ENCODE peak calls at places on chromosomes 11 and 22, in seven cellular contexts. One of them, this sample, is unnamed.

GRCh38 chr11:38448284-38448683 is 1850.2 kb upstream of the RAG2 start:
- DNase-seq in tibial artery: no peak
- DNase-seq in HepG2: no peak
- DNase-seq in pancreas: no peak
- DNase-seq in CD14-positive monocyte: no peak
- DNase-seq in skeletal muscle cell: peak
- DNase-seq in naive thymus-derived CD8-positive, alpha-beta T cell: no peak
- DNase-seq in this sample: peak

GRCh38 chr11:65476632-65477270 is 22.1 kb upstream of the MALAT1 start:
- DNase-seq in tibial artery: peak
- DNase-seq in HepG2: no peak
- DNase-seq in pancreas: no peak
- DNase-seq in CD14-positive monocyte: no peak
- DNase-seq in skeletal muscle cell: no peak
- DNase-seq in naive thymus-derived CD8-positive, alpha-beta T cell: no peak
- DNase-seq in this sample: peak

GRCh38 chr22:47094861-47095330 is 332.4 kb downstream of the TBC1D22A start:
- DNase-seq in tibial artery: no peak
- DNase-seq in HepG2: no peak
- DNase-seq in pancreas: no peak
- DNase-seq in CD14-positive monocyte: no peak
- DNase-seq in skeletal muscle cell: no peak
- DNase-seq in naive thymus-derived CD8-positive, alpha-beta T cell: no peak
- DNase-seq in this sample: no peak

GRCh38 chr11:13009921-13010736 is 1.0 kb downstream of the RASSF10 start:
- DNase-seq in tibial artery: no peak
- DNase-seq in HepG2: no peak
- DNase-seq in pancreas: peak
- DNase-seq in CD14-positive monocyte: no peak
- DNase-seq in skeletal muscle cell: no peak
- DNase-seq in naive thymus-derived CD8-positive, alpha-beta T cell: no peak
- DNase-seq in this sample: peak

GRCh38 chr22:27088026-27088425 is 430.6 kb downstream of the MIAT start:
- DNase-seq in tibial artery: no peak
- DNase-seq in HepG2: no peak
- DNase-seq in pancreas: no peak
- DNase-seq in CD14-positive monocyte: no peak
- DNase-seq in skeletal muscle cell: no peak
- DNase-seq in naive thymus-derived CD8-positive, alpha-beta T cell: no peak
- DNase-seq in this sample: no peak

GRCh38 chr11:81237139-81237538 is 1496.5 kb downstream of the FAM181B start:
- DNase-seq in tibial artery: no peak
- DNase-seq in HepG2: peak
- DNase-seq in pancreas: no peak
- DNase-seq in CD14-positive monocyte: no peak
- DNase-seq in skeletal muscle cell: no peak
- DNase-seq in naive thymus-derived CD8-positive, alpha-beta T cell: no peak
- DNase-seq in this sample: no peak

GRCh38 chr22:38317995-38318715 is 922 bp upstream of the CSNK1E start:
- DNase-seq in tibial artery: peak
- DNase-seq in HepG2: peak
- DNase-seq in pancreas: no peak
- DNase-seq in CD14-positive monocyte: peak
- DNase-seq in skeletal muscle cell: peak
- DNase-seq in naive thymus-derived CD8-positive, alpha-beta T cell: no peak
- DNase-seq in this sample: peak

GRCh38 chr22:36220457-36220921 is 18.8 kb downstream of the APOL2 start:
- DNase-seq in tibial artery: peak
- DNase-seq in HepG2: no peak
- DNase-seq in pancreas: no peak
- DNase-seq in CD14-positive monocyte: no peak
- DNase-seq in skeletal muscle cell: no peak
- DNase-seq in naive thymus-derived CD8-positive, alpha-beta T cell: no peak
- DNase-seq in this sample: no peak

GRCh38 chr11:35798423-35798822 is 135.8 kb downstream of the TRIM44 start:
- DNase-seq in tibial artery: no peak
- DNase-seq in HepG2: no peak
- DNase-seq in pancreas: no peak
- DNase-seq in CD14-positive monocyte: no peak
- DNase-seq in skeletal muscle cell: no peak
- DNase-seq in naive thymus-derived CD8-positive, alpha-beta T cell: no peak
- DNase-seq in this sample: no peak

GRCh38 chr11:27830206-27830605 is 130.0 kb upstream of the BDNF start:
- DNase-seq in tibial artery: no peak
- DNase-seq in HepG2: no peak
- DNase-seq in pancreas: no peak
- DNase-seq in CD14-positive monocyte: no peak
- DNase-seq in skeletal muscle cell: no peak
- DNase-seq in naive thymus-derived CD8-positive, alpha-beta T cell: no peak
- DNase-seq in this sample: no peak

GRCh38 chr22:19663821-19664325 is 50.4 kb upstream of the SEPTIN5 start:
- DNase-seq in tibial artery: no peak
- DNase-seq in HepG2: no peak
- DNase-seq in pancreas: no peak
- DNase-seq in CD14-positive monocyte: no peak
- DNase-seq in skeletal muscle cell: peak
- DNase-seq in naive thymus-derived CD8-positive, alpha-beta T cell: no peak
- DNase-seq in this sample: peak

GRCh38 chr11:2768471-2769408 is 68.9 kb upstream of the KCNQ1OT1 start:
- DNase-seq in tibial artery: no peak
- DNase-seq in HepG2: no peak
- DNase-seq in pancreas: no peak
- DNase-seq in CD14-positive monocyte: no peak
- DNase-seq in skeletal muscle cell: peak
- DNase-seq in naive thymus-derived CD8-positive, alpha-beta T cell: peak
- DNase-seq in this sample: no peak

GRCh38 chr11:1461806-1462455 is 24.6 kb downstream of the MOB2 start:
- DNase-seq in tibial artery: no peak
- DNase-seq in HepG2: no peak
- DNase-seq in pancreas: no peak
- DNase-seq in CD14-positive monocyte: no peak
- DNase-seq in skeletal muscle cell: no peak
- DNase-seq in naive thymus-derived CD8-positive, alpha-beta T cell: no peak
- DNase-seq in this sample: no peak

GRCh38 chr11:67120881-67121710 is 2.0 kb downstream of the KDM2A start:
- DNase-seq in tibial artery: peak
- DNase-seq in HepG2: no peak
- DNase-seq in pancreas: no peak
- DNase-seq in CD14-positive monocyte: peak
- DNase-seq in skeletal muscle cell: no peak
- DNase-seq in naive thymus-derived CD8-positive, alpha-beta T cell: no peak
- DNase-seq in this sample: no peak

GRCh38 chr11:39174228-39174627 is 2285.2 kb downstream of the LRRC4C start:
- DNase-seq in tibial artery: no peak
- DNase-seq in HepG2: no peak
- DNase-seq in pancreas: no peak
- DNase-seq in CD14-positive monocyte: no peak
- DNase-seq in skeletal muscle cell: no peak
- DNase-seq in naive thymus-derived CD8-positive, alpha-beta T cell: no peak
- DNase-seq in this sample: no peak

GRCh38 chr22:36113121-36113520 is 47.4 kb downstream of the APOL3 start:
- DNase-seq in tibial artery: no peak
- DNase-seq in HepG2: no peak
- DNase-seq in pancreas: no peak
- DNase-seq in CD14-positive monocyte: no peak
- DNase-seq in skeletal muscle cell: no peak
- DNase-seq in naive thymus-derived CD8-positive, alpha-beta T cell: no peak
- DNase-seq in this sample: no peak

GRCh38 chr11:100235085-100235484 is 452.0 kb upstream of the ARHGAP42 start:
- DNase-seq in tibial artery: no peak
- DNase-seq in HepG2: no peak
- DNase-seq in pancreas: no peak
- DNase-seq in CD14-positive monocyte: no peak
- DNase-seq in skeletal muscle cell: no peak
- DNase-seq in naive thymus-derived CD8-positive, alpha-beta T cell: no peak
- DNase-seq in this sample: no peak

GRCh38 chr11:134356656-134357544 is 25.1 kb downstream of the GLB1L2 start:
- DNase-seq in tibial artery: no peak
- DNase-seq in HepG2: no peak
- DNase-seq in pancreas: no peak
- DNase-seq in CD14-positive monocyte: peak
- DNase-seq in skeletal muscle cell: no peak
- DNase-seq in naive thymus-derived CD8-positive, alpha-beta T cell: no peak
- DNase-seq in this sample: peak

GRCh38 chr11:46202149-46202548 is 75.3 kb upstream of the CREB3L1 start:
- DNase-seq in tibial artery: no peak
- DNase-seq in HepG2: no peak
- DNase-seq in pancreas: no peak
- DNase-seq in CD14-positive monocyte: no peak
- DNase-seq in skeletal muscle cell: no peak
- DNase-seq in naive thymus-derived CD8-positive, alpha-beta T cell: no peak
- DNase-seq in this sample: no peak

GRCh38 chr11:120893431-120894206 is 130.3 kb upstream of the TBCEL start:
- DNase-seq in tibial artery: no peak
- DNase-seq in HepG2: peak
- DNase-seq in pancreas: no peak
- DNase-seq in CD14-positive monocyte: no peak
- DNase-seq in skeletal muscle cell: no peak
- DNase-seq in naive thymus-derived CD8-positive, alpha-beta T cell: no peak
- DNase-seq in this sample: no peak

GRCh38 chr11:126647735-126648134 is 292.2 kb downstream of the ST3GAL4 start:
- DNase-seq in tibial artery: no peak
- DNase-seq in HepG2: no peak
- DNase-seq in pancreas: no peak
- DNase-seq in CD14-positive monocyte: no peak
- DNase-seq in skeletal muscle cell: no peak
- DNase-seq in naive thymus-derived CD8-positive, alpha-beta T cell: no peak
- DNase-seq in this sample: no peak

GRCh38 chr22:38035530-38035885 is 21.7 kb upstream of the PICK1 start:
- DNase-seq in tibial artery: no peak
- DNase-seq in HepG2: no peak
- DNase-seq in pancreas: no peak
- DNase-seq in CD14-positive monocyte: no peak
- DNase-seq in skeletal muscle cell: no peak
- DNase-seq in naive thymus-derived CD8-positive, alpha-beta T cell: no peak
- DNase-seq in this sample: peak

GRCh38 chr22:39579909-39580571 is 9.5 kb downstream of the CACNA1I start:
- DNase-seq in tibial artery: no peak
- DNase-seq in HepG2: no peak
- DNase-seq in pancreas: no peak
- DNase-seq in CD14-positive monocyte: no peak
- DNase-seq in skeletal muscle cell: no peak
- DNase-seq in naive thymus-derived CD8-positive, alpha-beta T cell: no peak
- DNase-seq in this sample: no peak

GRCh38 chr22:35995772-35996171 is 32.9 kb downstream of the RBFOX2 start:
- DNase-seq in tibial artery: peak
- DNase-seq in HepG2: no peak
- DNase-seq in pancreas: no peak
- DNase-seq in CD14-positive monocyte: no peak
- DNase-seq in skeletal muscle cell: peak
- DNase-seq in naive thymus-derived CD8-positive, alpha-beta T cell: no peak
- DNase-seq in this sample: peak

GRCh38 chr11:116881153-116881552 is 43.7 kb upstream of the APOA1 start:
- DNase-seq in tibial artery: no peak
- DNase-seq in HepG2: no peak
- DNase-seq in pancreas: no peak
- DNase-seq in CD14-positive monocyte: no peak
- DNase-seq in skeletal muscle cell: no peak
- DNase-seq in naive thymus-derived CD8-positive, alpha-beta T cell: no peak
- DNase-seq in this sample: no peak

GRCh38 chr11:72041364-72042058 is 38.8 kb downstream of the NUMA1 start:
- DNase-seq in tibial artery: peak
- DNase-seq in HepG2: peak
- DNase-seq in pancreas: peak
- DNase-seq in CD14-positive monocyte: peak
- DNase-seq in skeletal muscle cell: peak
- DNase-seq in naive thymus-derived CD8-positive, alpha-beta T cell: peak
- DNase-seq in this sample: peak

GRCh38 chr11:27700351-27701261 is at the start of gene BDNF:
- DNase-seq in tibial artery: no peak
- DNase-seq in HepG2: no peak
- DNase-seq in pancreas: no peak
- DNase-seq in CD14-positive monocyte: no peak
- DNase-seq in skeletal muscle cell: no peak
- DNase-seq in naive thymus-derived CD8-positive, alpha-beta T cell: no peak
- DNase-seq in this sample: peak

GRCh38 chr22:20438066-20438677 is 547 bp upstream of the SCARF2 start:
- DNase-seq in tibial artery: no peak
- DNase-seq in HepG2: no peak
- DNase-seq in pancreas: no peak
- DNase-seq in CD14-positive monocyte: no peak
- DNase-seq in skeletal muscle cell: no peak
- DNase-seq in naive thymus-derived CD8-positive, alpha-beta T cell: no peak
- DNase-seq in this sample: peak

GRCh38 chr11:62542750-62543567 is 3.6 kb downstream of the AHNAK start:
- DNase-seq in tibial artery: peak
- DNase-seq in HepG2: no peak
- DNase-seq in pancreas: no peak
- DNase-seq in CD14-positive monocyte: peak
- DNase-seq in skeletal muscle cell: no peak
- DNase-seq in naive thymus-derived CD8-positive, alpha-beta T cell: peak
- DNase-seq in this sample: peak

GRCh38 chr11:126134461-126135155 is 71.9 kb upstream of the CDON start:
- DNase-seq in tibial artery: no peak
- DNase-seq in HepG2: no peak
- DNase-seq in pancreas: no peak
- DNase-seq in CD14-positive monocyte: no peak
- DNase-seq in skeletal muscle cell: no peak
- DNase-seq in naive thymus-derived CD8-positive, alpha-beta T cell: no peak
- DNase-seq in this sample: no peak

GRCh38 chr11:78400116-78400515 is 17.5 kb downstream of the GAB2 start:
- DNase-seq in tibial artery: no peak
- DNase-seq in HepG2: no peak
- DNase-seq in pancreas: no peak
- DNase-seq in CD14-positive monocyte: no peak
- DNase-seq in skeletal muscle cell: no peak
- DNase-seq in naive thymus-derived CD8-positive, alpha-beta T cell: no peak
- DNase-seq in this sample: no peak

GRCh38 chr22:45690008-45690407 is 18.4 kb downstream of the ATXN10 start:
- DNase-seq in tibial artery: no peak
- DNase-seq in HepG2: no peak
- DNase-seq in pancreas: no peak
- DNase-seq in CD14-positive monocyte: no peak
- DNase-seq in skeletal muscle cell: no peak
- DNase-seq in naive thymus-derived CD8-positive, alpha-beta T cell: no peak
- DNase-seq in this sample: no peak

GRCh38 chr22:20282901-20283673 is 15.0 kb upstream of the RTN4R start:
- DNase-seq in tibial artery: no peak
- DNase-seq in HepG2: no peak
- DNase-seq in pancreas: no peak
- DNase-seq in CD14-positive monocyte: no peak
- DNase-seq in skeletal muscle cell: no peak
- DNase-seq in naive thymus-derived CD8-positive, alpha-beta T cell: no peak
- DNase-seq in this sample: no peak